ENCODE peak calls at places on chromosomes 16 and 17, in six cellular contexts. U, H, P, C, R and O are unnamed samples.

GRCh38 chr17:59619313-59620063 is at the start of gene CLTC:
- DNase-seq in C (peak), P (peak), H (peak), U (peak), R (peak), O (peak)

GRCh38 chr16:25905810-25906209 is 214.1 kb downstream of the HS3ST4 start:
- DNase-seq in R (no peak), C (no peak), H (no peak), P (no peak), U (no peak), O (no peak)

GRCh38 chr17:57667461-57667923 is 77.6 kb downstream of the CCDC182 start:
- DNase-seq in C (peak), U (no peak), P (no peak), R (no peak), H (no peak), O (no peak)

GRCh38 chr17:559699-560378 is 154.8 kb downstream of the VPS53 start:
- DNase-seq in P (no peak), U (no peak), H (no peak), R (no peak), C (no peak), O (no peak)

GRCh38 chr16:11175850-11176341 is 80.1 kb downstream of the SOCS1 start:
- DNase-seq in U (no peak), H (no peak), P (peak), C (no peak), R (peak), O (no peak)

GRCh38 chr16:56401482-56401881 is 23.9 kb downstream of the AMFR start:
- DNase-seq in H (no peak), P (peak), C (peak), U (peak), R (no peak), O (peak)

GRCh38 chr16:35431829-35432663 is 1972.6 kb downstream of the TP53TG3F start:
- DNase-seq in C (peak), P (peak), H (no peak), U (peak), R (peak), O (no peak)

GRCh38 chr17:50681260-50682200 is 26.2 kb downstream of the ANKRD40 start:
- DNase-seq in H (peak), P (no peak), C (peak), R (no peak), U (peak), O (peak)

GRCh38 chr17:67139784-67140665 is 95.7 kb downstream of the CACNG1 start:
- DNase-seq in C (no peak), U (peak), H (no peak), R (no peak), P (no peak), O (no peak)

GRCh38 chr17:77489898-77490265 is 349.1 kb downstream of the SEC14L1 start:
- DNase-seq in U (no peak), H (no peak), P (no peak), C (no peak), R (no peak), O (no peak)

GRCh38 chr17:2416010-2416734 is 15.3 kb upstream of the MNT start:
- DNase-seq in C (peak), R (peak), U (peak), H (peak), P (peak), O (peak)

GRCh38 chr16:12057276-12057675 is 80.7 kb downstream of the SNX29 start:
- DNase-seq in C (no peak), R (no peak), P (no peak), U (no peak), H (no peak), O (no peak)

GRCh38 chr16:27235055-27235937 is 32.0 kb downstream of the KDM8 start:
- DNase-seq in H (peak), C (peak), R (peak), U (peak), P (peak), O (peak)

GRCh38 chr16:23384878-23385277 is 68.1 kb downstream of the COG7 start:
- DNase-seq in C (no peak), R (no peak), U (no peak), H (no peak), P (no peak), O (no peak)

GRCh38 chr17:44769647-44770084 is 10.9 kb downstream of the ADAM11 start:
- DNase-seq in U (no peak), R (no peak), C (no peak), P (no peak), H (no peak), O (no peak)

GRCh38 chr16:50045412-50045811 is 20.4 kb upstream of the HEATR3 start:
- DNase-seq in U (no peak), H (no peak), R (no peak), P (no peak), C (no peak), O (no peak)

GRCh38 chr17:47905221-47905733 is 9.2 kb downstream of the SP2 start:
- DNase-seq in H (no peak), P (no peak), U (no peak), R (no peak), C (no peak), O (no peak)

GRCh38 chr17:48543854-48544355 is 1.0 kb downstream of the HOXB2 start:
- DNase-seq in U (no peak), H (no peak), R (peak), C (no peak), P (peak), O (no peak)

GRCh38 chr17:2724783-2725164 is 13.2 kb upstream of the CLUH start:
- DNase-seq in U (no peak), C (no peak), H (peak), P (peak), R (peak), O (no peak)

GRCh38 chr17:33049781-33050414 is 58.3 kb downstream of the SPACA3 start:
- DNase-seq in H (peak), R (peak), C (peak), U (peak), P (peak), O (peak)

GRCh38 chr17:55587608-55588139 is 76.4 kb upstream of the SMIM36 start:
- DNase-seq in C (no peak), P (no peak), U (no peak), R (no peak), H (no peak), O (no peak)

GRCh38 chr16:50197582-50197981 is 44.5 kb downstream of the TENT4B start:
- DNase-seq in H (no peak), C (no peak), R (no peak), U (no peak), P (no peak), O (no peak)

GRCh38 chr16:2829501-2830354 is at the start of gene ZG16B:
- DNase-seq in R (no peak), P (no peak), H (no peak), U (peak), C (no peak), O (no peak)